ENCODE peak calls at places on chromosomes 1 and 21, in four cellular contexts. H is bronchial epithelial cell, W is kidney glomerular epithelial cell, V is progenitor cell of endocrine pancreas. K is an unnamed sample.

GRCh38 chr1:47650205-47650604 is 212.4 kb downstream of the FOXD2 start:
- DNase-seq in W (peak), V (no peak), H (peak), K (peak)

GRCh38 chr1:95115708-95116137 is 1.4 kb upstream of the TLCD4 start:
- DNase-seq in W (no peak), V (no peak), H (peak), K (no peak)

GRCh38 chr1:43402055-43402865 is 12.6 kb downstream of the SZT2 start:
- DNase-seq in W (no peak), H (no peak), V (no peak), K (no peak)

GRCh38 chr1:231844986-231845502 is 218.5 kb downstream of the DISC1 start:
- DNase-seq in H (peak), W (peak), V (no peak), K (peak)

GRCh38 chr1:78388275-78388674 is 102.5 kb upstream of the PTGFR start:
- DNase-seq in W (no peak), H (no peak), V (no peak), K (no peak)

GRCh38 chr1:29655145-29655544 is 418.8 kb downstream of the PTPRU start:
- DNase-seq in V (no peak), W (no peak), H (no peak), K (no peak)

GRCh38 chr1:7679873-7680790 is 91.0 kb upstream of the VAMP3 start:
- DNase-seq in W (peak), H (no peak), V (peak), K (no peak)

GRCh38 chr21:35738342-35738961 is 321.9 kb downstream of the SETD4 start:
- DNase-seq in V (no peak), H (peak), W (peak), K (peak)

GRCh38 chr1:100950776-100951175 is 54.9 kb downstream of the SLC30A7 start:
- DNase-seq in W (no peak), H (no peak), V (no peak), K (no peak)

GRCh38 chr1:162172733-162173132 is 103.2 kb downstream of the NOS1AP start:
- DNase-seq in W (no peak), V (no peak), H (no peak), K (no peak)

GRCh38 chr1:230287674-230288315 is 138.3 kb downstream of the PGBD5 start:
- DNase-seq in W (no peak), H (no peak), V (no peak), K (no peak)

GRCh38 chr21:42636931-42637601 is 16.4 kb upstream of the PDE9A start:
- DNase-seq in W (no peak), V (no peak), H (no peak), K (no peak)

GRCh38 chr21:45921917-45922316 is 59.7 kb upstream of the COL6A1 start:
- DNase-seq in H (no peak), W (no peak), V (no peak), K (no peak)

GRCh38 chr1:109844609-109845008 is 66.0 kb upstream of the CSF1 start:
- DNase-seq in V (no peak), H (no peak), W (no peak), K (no peak)

K was measured in RCC 7860.